ENCODE peak calls at places on chromosome 18, in five cellular contexts. C, R, P, I and G are unnamed samples.

GRCh38 chr18:73975266-73975665 is 172.4 kb downstream of the FBXO15 start:
- DNase-seq in C (peak; percentile 31), R (no peak), P (peak; percentile 50), I (no peak), G (no peak)

GRCh38 chr18:57141208-57142129 is 5.4 kb upstream of the BOD1L2 start:
- DNase-seq in C (no peak), R (no peak), P (no peak), I (no peak), G (no peak)

GRCh38 chr18:24734058-24734457 is 273.6 kb downstream of the HRH4 start:
- DNase-seq in C (no peak), R (no peak), P (peak; percentile 24), I (peak; percentile 56), G (peak; percentile 4)

GRCh38 chr18:58590827-58591226 is 38.1 kb downstream of the ALPK2 start:
- DNase-seq in C (no peak), R (no peak), P (no peak), I (no peak), G (peak; percentile 25)

GRCh38 chr18:78996741-78997490 is 17.3 kb downstream of the SALL3 start:
- DNase-seq in C (no peak), R (no peak), P (no peak), I (peak; percentile 39), G (no peak)

GRCh38 chr18:32366586-32367538 is 103.8 kb downstream of the GAREM1 start:
- DNase-seq in C (no peak), R (no peak), P (no peak), I (no peak), G (peak; percentile 81)

GRCh38 chr18:45787346-45787745 is 38.1 kb upstream of the SIGLEC15 start:
- DNase-seq in C (peak; percentile 65), R (no peak), P (no peak), I (no peak), G (no peak)

GRCh38 chr18:52636536-52636935 is 296.5 kb downstream of the DCC start:
- DNase-seq in C (no peak), R (no peak), P (no peak), I (peak; percentile 69), G (no peak)

GRCh38 chr18:50711401-50711800 is 108.4 kb downstream of the MRO start:
- DNase-seq in C (no peak), R (no peak), P (no peak), I (no peak), G (no peak)

GRCh38 chr18:63063171-63063570 is 256.4 kb downstream of the BCL2 start:
- DNase-seq in C (peak; percentile 15), R (no peak), P (no peak), I (no peak), G (no peak)
- H3K4me3 ChIP-seq in C (no peak overlapping the region), R (no peak overlapping the region), P (no peak overlapping the region), I (no peak overlapping the region), G (no peak overlapping the region)

GRCh38 chr18:23282437-23282781 is 147.1 kb downstream of the CABLES1 start:
- DNase-seq in C (no peak), R (no peak), P (no peak), I (no peak), G (no peak)

GRCh38 chr18:23279931-23280330 is 144.6 kb downstream of the CABLES1 start:
- DNase-seq in C (no peak), R (no peak), P (no peak), I (no peak), G (no peak)

GRCh38 chr18:23283933-23284430 is 148.7 kb downstream of the CABLES1 start:
- DNase-seq in C (peak; percentile 63), R (no peak), P (peak; percentile 43), I (peak; percentile 57), G (peak; percentile 83)

GRCh38 chr18:23280844-23281243 is 145.6 kb downstream of the CABLES1 start:
- DNase-seq in C (no peak), R (no peak), P (no peak), I (no peak), G (no peak)

GRCh38 chr18:23281626-23282436 is 146.5 kb downstream of the CABLES1 start:
- DNase-seq in C (no peak), R (no peak), P (peak; percentile 52), I (no peak), G (peak; percentile 69)
- H4K91ac ChIP-seq in C (no peak overlapping the region), R (no peak overlapping the region), P (no peak overlapping the region), I (peak overlapping the region; percentile 77), G (peak overlapping the region; percentile 38)

DNA sequence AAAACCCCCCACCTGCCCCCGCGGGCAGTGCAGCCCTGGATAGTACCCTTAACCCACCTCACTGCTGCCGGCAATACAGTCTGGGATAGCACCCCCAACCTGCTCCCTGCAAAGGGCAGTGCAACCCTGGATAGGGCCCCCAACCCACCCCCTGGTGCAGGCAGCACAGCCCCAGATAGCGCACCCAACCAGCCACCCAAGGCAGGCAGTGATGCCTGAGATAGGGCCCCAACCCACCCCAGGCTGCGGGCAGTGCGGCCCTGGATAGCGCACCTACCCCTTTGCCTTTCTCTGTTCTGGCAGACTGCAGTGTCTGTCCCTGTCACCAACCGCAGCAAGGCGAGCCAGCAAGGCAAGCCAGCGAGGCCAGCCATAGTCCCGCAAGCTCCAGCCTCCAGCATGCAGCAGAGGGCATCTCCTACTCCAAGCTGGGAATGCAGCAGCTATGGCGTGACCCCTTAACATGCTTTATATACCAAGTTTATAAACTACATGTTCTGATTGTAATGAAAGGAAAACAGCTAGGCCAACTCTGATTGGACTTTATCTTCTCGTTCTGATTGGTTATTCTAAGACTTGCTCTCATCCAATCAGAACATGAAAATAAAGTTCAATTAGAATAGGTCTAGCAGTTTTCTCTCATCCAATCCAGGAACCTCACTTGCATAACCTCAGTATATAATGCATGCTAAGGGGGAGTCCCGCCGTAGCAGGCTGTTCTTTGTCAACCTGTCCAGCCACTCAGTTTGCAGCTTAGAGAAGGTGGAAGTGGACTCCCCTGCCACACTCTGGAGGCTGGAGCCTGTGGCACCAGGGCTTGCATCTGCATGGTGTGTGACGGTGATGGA is 34.1 kb upstream of the ANKRD62 start:
- DNase-seq in C (no peak), R (no peak), P (no peak), I (no peak), G (no peak)
- H3K4me3 ChIP-seq in C (no peak overlapping the region), R (no peak overlapping the region), P (no peak overlapping the region), I (no peak overlapping the region), G (peak overlapping the region; percentile 5)

GRCh38 chr18:2338601-2339000 is 232.7 kb downstream of the METTL4 start:
- DNase-seq in C (no peak), R (no peak), P (no peak), I (no peak), G (no peak)
- H4K91ac ChIP-seq in C (no peak overlapping the region), R (no peak overlapping the region), P (no peak overlapping the region), I (no peak overlapping the region), G (no peak overlapping the region)